ENCODE peak calls at places on chromosomes 2 and 18, in seven cellular contexts. One of them, this sample, is unnamed.

GRCh38 chr2:148303166-148303565 is 282.3 kb downstream of the MBD5 start:
- DNase-seq in spleen: no peak
- DNase-seq in PC-3: no peak
- DNase-seq in astrocyte of the spinal cord: peak; percentile 50
- DNase-seq in IMR-90: no peak
- DNase-seq in heart right ventricle: no peak
- DNase-seq in Caco-2: no peak
- DNase-seq in this sample: no peak

GRCh38 chr18:23584019-23584970 is 2.0 kb downstream of the NPC1 start:
- DNase-seq in spleen: no peak
- DNase-seq in PC-3: no peak
- DNase-seq in astrocyte of the spinal cord: no peak
- DNase-seq in IMR-90: no peak
- DNase-seq in heart right ventricle: no peak
- DNase-seq in Caco-2: no peak
- DNase-seq in this sample: no peak

GRCh38 chr2:238970553-238971081 is 122.7 kb downstream of the TWIST2 start:
- DNase-seq in spleen: peak; percentile 84
- DNase-seq in PC-3: peak; percentile 74
- DNase-seq in astrocyte of the spinal cord: peak; percentile 54
- DNase-seq in IMR-90: peak; percentile 63
- DNase-seq in heart right ventricle: peak; percentile 51
- DNase-seq in Caco-2: peak; percentile 64
- DNase-seq in this sample: no peak

GRCh38 chr18:70671889-70672551 is 383.2 kb downstream of the SOCS6 start:
- DNase-seq in spleen: no peak
- DNase-seq in PC-3: no peak
- DNase-seq in astrocyte of the spinal cord: no peak
- DNase-seq in IMR-90: no peak
- DNase-seq in heart right ventricle: no peak
- DNase-seq in Caco-2: no peak
- DNase-seq in this sample: no peak

GRCh38 chr2:28346587-28346986 is 46.1 kb upstream of the FOSL2 start:
- DNase-seq in spleen: peak; percentile 68
- DNase-seq in PC-3: no peak
- DNase-seq in astrocyte of the spinal cord: no peak
- DNase-seq in IMR-90: peak; percentile 89
- DNase-seq in heart right ventricle: no peak
- DNase-seq in Caco-2: no peak
- DNase-seq in this sample: no peak

GRCh38 chr2:85887566-85888019 is 1.2 kb downstream of the ST3GAL5 start:
- DNase-seq in spleen: peak; percentile 91
- DNase-seq in PC-3: peak; percentile 34
- DNase-seq in astrocyte of the spinal cord: peak; percentile 24
- DNase-seq in IMR-90: peak; percentile 40
- DNase-seq in heart right ventricle: peak; percentile 62
- DNase-seq in Caco-2: peak; percentile 36
- DNase-seq in this sample: no peak

GRCh38 chr18:80107396-80107795 is 1.7 kb upstream of the ADNP2 start:
- DNase-seq in spleen: no peak
- DNase-seq in PC-3: no peak
- DNase-seq in astrocyte of the spinal cord: no peak
- DNase-seq in IMR-90: no peak
- DNase-seq in heart right ventricle: no peak
- DNase-seq in Caco-2: no peak
- DNase-seq in this sample: no peak

GRCh38 chr2:143481728-143482127 is 352.5 kb downstream of the ARHGAP15 start:
- DNase-seq in spleen: no peak
- DNase-seq in PC-3: no peak
- DNase-seq in astrocyte of the spinal cord: no peak
- DNase-seq in IMR-90: no peak
- DNase-seq in heart right ventricle: no peak
- DNase-seq in Caco-2: no peak
- DNase-seq in this sample: no peak

GRCh38 chr2:85737481-85737880 is 16.3 kb upstream of the ATOH8 start:
- DNase-seq in spleen: no peak
- DNase-seq in PC-3: peak; percentile 22
- DNase-seq in astrocyte of the spinal cord: peak; percentile 61
- DNase-seq in IMR-90: peak; percentile 87
- DNase-seq in heart right ventricle: peak; percentile 42
- DNase-seq in Caco-2: no peak
- DNase-seq in this sample: no peak

GRCh38 chr2:70616168-70616694 is 62.6 kb upstream of the TGFA start:
- DNase-seq in spleen: no peak
- DNase-seq in PC-3: peak; percentile 86
- DNase-seq in astrocyte of the spinal cord: no peak
- DNase-seq in IMR-90: no peak
- DNase-seq in heart right ventricle: no peak
- DNase-seq in Caco-2: peak; percentile 12
- DNase-seq in this sample: no peak

GRCh38 chr18:67733094-67733493 is 216.6 kb upstream of the DSEL start:
- DNase-seq in spleen: no peak
- DNase-seq in PC-3: peak; percentile 66
- DNase-seq in astrocyte of the spinal cord: peak; percentile 68
- DNase-seq in IMR-90: peak; percentile 79
- DNase-seq in heart right ventricle: no peak
- DNase-seq in Caco-2: no peak
- DNase-seq in this sample: no peak

DNA sequence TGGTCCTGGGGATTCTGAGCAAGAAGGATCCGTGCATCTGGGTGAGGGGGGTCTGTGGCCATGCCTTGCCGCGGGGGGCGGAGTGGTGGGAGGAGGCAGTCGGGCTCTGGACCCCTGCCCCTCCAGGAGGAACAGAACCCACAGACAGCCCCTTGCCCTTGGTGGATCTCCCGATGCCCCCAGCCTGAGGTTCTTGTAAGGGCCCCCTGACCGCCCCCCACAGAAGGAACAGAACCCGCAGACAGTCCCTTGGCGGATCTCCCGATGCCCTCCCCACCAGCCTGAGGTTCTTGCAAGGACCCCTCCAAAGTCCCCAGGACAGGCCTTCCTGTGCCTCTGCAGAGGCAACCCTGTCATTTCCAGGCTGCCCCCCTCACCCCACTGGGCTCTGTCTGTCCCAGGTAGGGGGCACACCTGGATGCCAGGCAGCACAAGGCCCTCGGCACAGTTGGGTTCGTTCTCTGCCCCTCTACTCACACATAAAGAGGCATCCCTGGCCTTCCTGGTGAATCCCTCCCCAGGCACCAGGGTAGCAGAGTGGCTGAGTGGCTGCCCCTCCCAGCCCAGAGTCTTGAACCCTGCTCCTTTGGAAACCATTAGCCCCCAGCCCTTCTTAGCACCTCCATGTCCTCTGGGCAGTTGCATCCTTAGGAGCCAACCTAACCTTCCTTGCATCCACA is 1.9 kb downstream of the GPC1 start:
- DNase-seq in spleen: peak; percentile 69
- DNase-seq in PC-3: no peak
- DNase-seq in astrocyte of the spinal cord: no peak
- DNase-seq in IMR-90: no peak
- DNase-seq in heart right ventricle: no peak
- DNase-seq in Caco-2: no peak
- DNase-seq in this sample: no peak
- H3K4me3 ChIP-seq in spleen: peak overlapping the region; percentile 63
- H3K4me3 ChIP-seq in PC-3: peak overlapping the region; percentile 80
- H3K4me3 ChIP-seq in astrocyte of the spinal cord: peak overlapping the region; percentile 55
- H3K4me3 ChIP-seq in IMR-90: peak overlapping the region; percentile 92
- H3K4me3 ChIP-seq in heart right ventricle: peak overlapping the region; percentile 84
- H3K4me3 ChIP-seq in Caco-2: peak overlapping the region; percentile 64
- H3K4me3 ChIP-seq in this sample: no peak overlapping the region

GRCh38 chr18:51762373-51762772 is 564.9 kb upstream of the MEX3C start:
- DNase-seq in spleen: no peak
- DNase-seq in PC-3: no peak
- DNase-seq in astrocyte of the spinal cord: no peak
- DNase-seq in IMR-90: no peak
- DNase-seq in heart right ventricle: no peak
- DNase-seq in Caco-2: no peak
- DNase-seq in this sample: no peak

GRCh38 chr18:51767293-51767692 is 569.8 kb upstream of the MEX3C start:
- DNase-seq in spleen: no peak
- DNase-seq in PC-3: no peak
- DNase-seq in astrocyte of the spinal cord: no peak
- DNase-seq in IMR-90: no peak
- DNase-seq in heart right ventricle: no peak
- DNase-seq in Caco-2: no peak
- DNase-seq in this sample: no peak

DNA sequence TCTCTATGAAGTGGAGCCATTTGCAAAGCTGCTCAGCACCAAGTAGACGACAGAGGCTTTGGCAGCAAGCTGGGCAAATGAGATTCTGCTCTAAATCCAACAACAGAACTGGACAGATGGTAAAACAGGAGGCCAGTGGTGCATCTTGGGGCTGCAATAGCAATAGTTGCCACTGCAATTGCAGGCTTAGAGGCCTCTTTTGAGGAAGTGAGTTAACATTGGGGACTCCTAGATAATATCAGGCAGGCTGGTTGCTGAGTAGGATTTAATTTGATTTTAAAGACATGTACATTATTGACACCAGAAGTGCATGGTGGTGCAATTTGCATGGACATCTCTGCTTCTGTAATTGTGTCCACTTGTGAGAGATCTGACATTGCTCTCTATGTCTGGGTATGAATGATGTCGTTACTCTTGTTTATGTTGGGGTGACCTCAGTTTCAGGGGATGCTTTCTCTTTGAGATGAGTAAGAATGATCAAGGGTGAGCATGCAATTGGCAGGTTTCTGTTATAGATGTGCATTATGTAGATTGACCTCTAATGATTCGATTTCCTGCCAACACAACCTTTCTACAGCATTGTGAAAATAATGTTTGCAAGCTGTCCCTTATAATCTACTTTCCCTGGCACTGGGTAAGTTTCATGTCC is 568.4 kb upstream of the MEX3C start:
- DNase-seq in spleen: no peak
- DNase-seq in PC-3: no peak
- DNase-seq in astrocyte of the spinal cord: no peak
- DNase-seq in IMR-90: no peak
- DNase-seq in heart right ventricle: no peak
- DNase-seq in Caco-2: no peak
- DNase-seq in this sample: no peak
- TF ChIP-seq CTCF in spleen: no peak
- TF ChIP-seq CTCF in PC-3: no peak
- TF ChIP-seq CTCF in astrocyte of the spinal cord: no peak
- TF ChIP-seq CTCF in IMR-90: no peak
- TF ChIP-seq CTCF in heart right ventricle: no peak
- TF ChIP-seq CTCF in Caco-2: no peak
- TF ChIP-seq CTCF in this sample: no peak

GRCh38 chr2:174342600-174343342 is 8.0 kb downstream of the SP9 start:
- DNase-seq in spleen: peak; percentile 78
- DNase-seq in PC-3: no peak
- DNase-seq in astrocyte of the spinal cord: no peak
- DNase-seq in IMR-90: no peak
- DNase-seq in heart right ventricle: no peak
- DNase-seq in Caco-2: no peak
- DNase-seq in this sample: no peak

GRCh38 chr2:174341995-174342571 is 7.3 kb downstream of the SP9 start:
- DNase-seq in spleen: peak; percentile 80
- DNase-seq in PC-3: no peak
- DNase-seq in astrocyte of the spinal cord: no peak
- DNase-seq in IMR-90: no peak
- DNase-seq in heart right ventricle: no peak
- DNase-seq in Caco-2: peak; percentile 42
- DNase-seq in this sample: no peak

GRCh38 chr2:174340400-174341300 is 5.9 kb downstream of the SP9 start:
- DNase-seq in spleen: peak; percentile 78
- DNase-seq in PC-3: peak; percentile 20
- DNase-seq in astrocyte of the spinal cord: no peak
- DNase-seq in IMR-90: no peak
- DNase-seq in heart right ventricle: no peak
- DNase-seq in Caco-2: no peak
- DNase-seq in this sample: no peak

GRCh38 chr2:174339971-174340399 is 5.2 kb downstream of the SP9 start:
- DNase-seq in spleen: no peak
- DNase-seq in PC-3: peak; percentile 16
- DNase-seq in astrocyte of the spinal cord: no peak
- DNase-seq in IMR-90: no peak
- DNase-seq in heart right ventricle: no peak
- DNase-seq in Caco-2: no peak
- DNase-seq in this sample: no peak

DNA sequence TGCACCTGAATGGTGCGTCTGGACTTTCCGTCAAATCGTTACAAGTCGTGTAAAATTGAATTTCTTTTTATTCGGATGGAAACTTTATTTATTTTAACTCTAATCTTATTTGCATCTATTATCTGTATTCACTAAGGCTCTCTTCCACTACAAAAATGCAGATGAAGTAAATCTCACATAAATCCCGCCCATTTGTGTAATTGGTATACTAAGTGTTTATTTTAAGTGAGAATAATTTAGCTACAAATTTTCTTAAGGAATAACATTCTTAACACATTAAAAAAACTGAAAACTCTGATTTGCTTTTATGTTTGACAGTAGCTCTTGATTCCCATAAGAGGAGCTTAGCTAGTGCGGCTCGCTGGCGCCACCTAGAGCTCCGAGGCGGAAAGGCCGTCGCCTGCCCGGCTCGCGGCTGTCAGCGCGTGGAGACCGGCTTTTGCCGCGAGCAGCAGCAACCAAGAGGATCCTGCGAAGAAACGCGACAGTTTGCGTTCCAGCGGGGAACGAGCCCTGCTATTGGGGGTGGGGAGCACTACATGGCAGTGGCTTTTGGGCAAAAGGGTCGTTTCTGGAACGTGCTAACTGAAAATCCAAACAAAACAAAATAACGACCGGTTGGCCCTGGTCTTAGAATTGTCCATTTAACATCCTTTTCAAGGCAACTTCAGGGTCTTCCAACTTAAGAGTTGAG is 6.7 kb downstream of the SP9 start:
- DNase-seq in spleen: peak; percentile 98
- DNase-seq in PC-3: peak; percentile 93
- DNase-seq in astrocyte of the spinal cord: peak; percentile 92
- DNase-seq in IMR-90: peak; percentile 78
- DNase-seq in heart right ventricle: peak; percentile 90
- DNase-seq in Caco-2: peak; percentile 92
- DNase-seq in this sample: no peak
- H3K4me3 ChIP-seq in spleen: no peak overlapping the region
- H3K4me3 ChIP-seq in PC-3: peak overlapping the region; percentile 62
- H3K4me3 ChIP-seq in astrocyte of the spinal cord: no peak overlapping the region
- H3K4me3 ChIP-seq in IMR-90: no peak overlapping the region
- H3K4me3 ChIP-seq in heart right ventricle: no peak overlapping the region
- H3K4me3 ChIP-seq in Caco-2: peak overlapping the region; percentile 49
- H3K4me3 ChIP-seq in this sample: no peak overlapping the region

GRCh38 chr2:218659988-218660358 is 490 bp downstream of the BCS1L start:
- DNase-seq in spleen: no peak
- DNase-seq in PC-3: no peak
- DNase-seq in astrocyte of the spinal cord: no peak
- DNase-seq in IMR-90: no peak
- DNase-seq in heart right ventricle: no peak
- DNase-seq in Caco-2: no peak
- DNase-seq in this sample: no peak

GRCh38 chr2:218655751-218656150 is 3.7 kb downstream of the ZNF142 start:
- DNase-seq in spleen: no peak
- DNase-seq in PC-3: no peak
- DNase-seq in astrocyte of the spinal cord: no peak
- DNase-seq in IMR-90: no peak
- DNase-seq in heart right ventricle: no peak
- DNase-seq in Caco-2: no peak
- DNase-seq in this sample: no peak

GRCh38 chr2:218662377-218662776 is 2.9 kb downstream of the BCS1L start:
- DNase-seq in spleen: no peak
- DNase-seq in PC-3: no peak
- DNase-seq in astrocyte of the spinal cord: no peak
- DNase-seq in IMR-90: no peak
- DNase-seq in heart right ventricle: no peak
- DNase-seq in Caco-2: no peak
- DNase-seq in this sample: no peak

GRCh38 chr2:218659258-218659987 is at the start of the genes BCS1L and ZNF142:
- DNase-seq in spleen: peak; percentile 98
- DNase-seq in PC-3: peak; percentile 91
- DNase-seq in astrocyte of the spinal cord: peak; percentile 90
- DNase-seq in IMR-90: peak; percentile 76
- DNase-seq in heart right ventricle: peak; percentile 92
- DNase-seq in Caco-2: peak; percentile 94
- DNase-seq in this sample: peak; percentile 36

GRCh38 chr2:218658671-218659257 is 659 bp downstream of the ZNF142 start:
- DNase-seq in spleen: no peak
- DNase-seq in PC-3: peak; percentile 76
- DNase-seq in astrocyte of the spinal cord: peak; percentile 45
- DNase-seq in IMR-90: peak; percentile 38
- DNase-seq in heart right ventricle: no peak
- DNase-seq in Caco-2: peak; percentile 82
- DNase-seq in this sample: no peak
- TF ChIP-seq CTCF in spleen: no peak
- TF ChIP-seq CTCF in PC-3: peak; percentile 69
- TF ChIP-seq CTCF in astrocyte of the spinal cord: peak; percentile 57
- TF ChIP-seq CTCF in IMR-90: peak; percentile 46
- TF ChIP-seq CTCF in heart right ventricle: no peak
- TF ChIP-seq CTCF in Caco-2: peak; percentile 67
- TF ChIP-seq CTCF in this sample: peak; percentile 35

This sample was measured in LNCaP clone FGC.